ENCODE peak calls at places on chromosomes 16 and 17, in nine cellular contexts. One of them, this sample, is unnamed.

GRCh38 chr16:22372882-22373661 is 1.3 kb downstream of the CDR2 start:
- DNase-seq in H7: no peak
- DNase-seq in hippocampal formation: no peak
- DNase-seq in GM03348: peak
- DNase-seq in GM12865: no peak
- DNase-seq in hypothalamus: no peak
- DNase-seq in T follicular helper cell: no peak
- DNase-seq in SW 1271: no peak
- DNase-seq in Ammon's horn: no peak
- DNase-seq in this sample: no peak

GRCh38 chr17:65173284-65173793 is 36.2 kb downstream of the RGS9 start:
- DNase-seq in H7: no peak
- DNase-seq in GM03348: no peak
- DNase-seq in hypothalamus: peak
- DNase-seq in SW 1271: no peak
- DNase-seq in Ammon's horn: no peak
- DNase-seq in T follicular helper cell: peak
- DNase-seq in GM12865: peak
- DNase-seq in hippocampal formation: no peak
- DNase-seq in this sample: peak

GRCh38 chr16:85566502-85567100 is 46.5 kb upstream of the GSE1 start:
- DNase-seq in T follicular helper cell: no peak
- DNase-seq in GM12865: no peak
- DNase-seq in hippocampal formation: no peak
- DNase-seq in H7: peak
- DNase-seq in GM03348: no peak
- DNase-seq in SW 1271: no peak
- DNase-seq in hypothalamus: no peak
- DNase-seq in Ammon's horn: no peak
- DNase-seq in this sample: no peak

GRCh38 chr16:85151603-85152413 is 39.5 kb upstream of the CIBAR2 start:
- DNase-seq in GM12865: peak
- DNase-seq in SW 1271: no peak
- DNase-seq in GM03348: peak
- DNase-seq in T follicular helper cell: no peak
- DNase-seq in hippocampal formation: peak
- DNase-seq in hypothalamus: peak
- DNase-seq in Ammon's horn: peak
- DNase-seq in H7: peak
- DNase-seq in this sample: no peak

GRCh38 chr16:86499889-86500707 is 10.2 kb upstream of the FOXF1 start:
- DNase-seq in T follicular helper cell: no peak
- DNase-seq in GM03348: no peak
- DNase-seq in SW 1271: no peak
- DNase-seq in Ammon's horn: no peak
- DNase-seq in H7: peak
- DNase-seq in GM12865: no peak
- DNase-seq in hippocampal formation: no peak
- DNase-seq in hypothalamus: no peak
- DNase-seq in this sample: no peak

GRCh38 chr17:73045722-73046121 is 46.8 kb downstream of the SLC39A11 start:
- DNase-seq in T follicular helper cell: no peak
- DNase-seq in H7: no peak
- DNase-seq in GM03348: no peak
- DNase-seq in GM12865: no peak
- DNase-seq in SW 1271: no peak
- DNase-seq in hypothalamus: no peak
- DNase-seq in hippocampal formation: no peak
- DNase-seq in Ammon's horn: no peak
- DNase-seq in this sample: no peak

GRCh38 chr17:6423931-6424330 is 11.0 kb downstream of the AIPL1 start:
- DNase-seq in H7: peak
- DNase-seq in hypothalamus: no peak
- DNase-seq in Ammon's horn: no peak
- DNase-seq in GM12865: no peak
- DNase-seq in hippocampal formation: no peak
- DNase-seq in GM03348: no peak
- DNase-seq in T follicular helper cell: no peak
- DNase-seq in SW 1271: no peak
- DNase-seq in this sample: no peak

GRCh38 chr17:79810138-79811027 is 13.5 kb upstream of the CBX8 start:
- DNase-seq in GM12865: peak
- DNase-seq in SW 1271: no peak
- DNase-seq in GM03348: peak
- DNase-seq in hippocampal formation: peak
- DNase-seq in T follicular helper cell: peak
- DNase-seq in hypothalamus: peak
- DNase-seq in Ammon's horn: peak
- DNase-seq in H7: peak
- DNase-seq in this sample: peak

GRCh38 chr17:81102352-81102751 is 63.0 kb upstream of the PVALEF start:
- DNase-seq in hippocampal formation: no peak
- DNase-seq in T follicular helper cell: no peak
- DNase-seq in Ammon's horn: no peak
- DNase-seq in GM12865: no peak
- DNase-seq in GM03348: no peak
- DNase-seq in hypothalamus: no peak
- DNase-seq in SW 1271: no peak
- DNase-seq in H7: no peak
- DNase-seq in this sample: no peak

GRCh38 chr17:40451420-40451819 is 8.2 kb downstream of the IGFBP4 start:
- DNase-seq in H7: no peak
- DNase-seq in T follicular helper cell: no peak
- DNase-seq in Ammon's horn: no peak
- DNase-seq in hypothalamus: no peak
- DNase-seq in GM03348: peak
- DNase-seq in SW 1271: no peak
- DNase-seq in GM12865: no peak
- DNase-seq in hippocampal formation: no peak
- DNase-seq in this sample: no peak

GRCh38 chr17:68556551-68556950 is 44.3 kb downstream of the PRKAR1A start:
- DNase-seq in SW 1271: no peak
- DNase-seq in GM03348: no peak
- DNase-seq in hypothalamus: no peak
- DNase-seq in H7: no peak
- DNase-seq in GM12865: no peak
- DNase-seq in T follicular helper cell: no peak
- DNase-seq in hippocampal formation: no peak
- DNase-seq in Ammon's horn: no peak
- DNase-seq in this sample: no peak

GRCh38 chr17:47188266-47188665 is 829 bp downstream of the CDC27 start:
- DNase-seq in GM12865: peak
- DNase-seq in Ammon's horn: peak
- DNase-seq in T follicular helper cell: no peak
- DNase-seq in SW 1271: no peak
- DNase-seq in H7: peak
- DNase-seq in GM03348: peak
- DNase-seq in hippocampal formation: no peak
- DNase-seq in hypothalamus: no peak
- DNase-seq in this sample: no peak

GRCh38 chr17:76540381-76541300 is 797 bp downstream of the PRCD start:
- DNase-seq in Ammon's horn: peak
- DNase-seq in SW 1271: no peak
- DNase-seq in T follicular helper cell: no peak
- DNase-seq in H7: peak
- DNase-seq in hippocampal formation: peak
- DNase-seq in hypothalamus: peak
- DNase-seq in GM12865: peak
- DNase-seq in GM03348: peak
- DNase-seq in this sample: no peak

This sample was measured in T-helper 17 cell.